ENCODE peak calls at places on chromosomes 16 and 17, in six cellular contexts. I is mucosa of descending colon, A is cardiac muscle cell, P is WERI-Rb-1, V is mesothelial cell of epicardium, M is GM10248. K is an unnamed sample.

GRCh38 chr17:18246880-18247612 is 11.5 kb downstream of the FLII start:
- DNase-seq in I (peak), A (peak), P (peak), V (peak), M (no peak), K (peak)

GRCh38 chr16:17171250-17172143 is 299.3 kb downstream of the XYLT1 start:
- DNase-seq in I (no peak), A (no peak), P (no peak), V (no peak), M (no peak), K (no peak)

GRCh38 chr16:54027126-54027922 is 259.3 kb downstream of the IRX3 start:
- DNase-seq in I (no peak), A (no peak), P (no peak), V (no peak), M (no peak), K (no peak)

GRCh38 chr16:88073201-88073721 is 122.0 kb downstream of the BANP start:
- DNase-seq in I (no peak), A (no peak), P (no peak), V (no peak), M (no peak), K (no peak)

GRCh38 chr16:77531741-77532140 is 96.9 kb upstream of the ADAMTS18 start:
- DNase-seq in I (no peak), A (no peak), P (no peak), V (no peak), M (no peak), K (no peak)

GRCh38 chr17:8138672-8139371 is 13.4 kb downstream of the PER1 start:
- DNase-seq in I (peak), A (peak), P (peak), V (peak), M (peak), K (peak)

GRCh38 chr17:57507828-57508227 is 237.3 kb downstream of the CCDC182 start:
- DNase-seq in I (no peak), A (no peak), P (no peak), V (no peak), M (no peak), K (no peak)

GRCh38 chr17:77490361-77491183 is 349.8 kb downstream of the SEC14L1 start:
- DNase-seq in I (peak), A (no peak), P (no peak), V (no peak), M (no peak), K (no peak)

GRCh38 chr16:27230562-27230991 is 27.3 kb downstream of the KDM8 start:
- DNase-seq in I (peak), A (peak), P (no peak), V (no peak), M (no peak), K (peak)

GRCh38 chr16:12324152-12324551 is 347.6 kb downstream of the SNX29 start:
- DNase-seq in I (no peak), A (no peak), P (no peak), V (no peak), M (no peak), K (no peak)

GRCh38 chr17:49469831-49470568 is 25.1 kb upstream of the NGFR start:
- DNase-seq in I (no peak), A (peak), P (no peak), V (no peak), M (no peak), K (no peak)

GRCh38 chr16:49352923-49353322 is 20.7 kb upstream of the C16orf78 start:
- DNase-seq in I (no peak), A (peak), P (peak), V (no peak), M (no peak), K (no peak)

GRCh38 chr16:13426279-13426678 is 493.7 kb upstream of the ERCC4 start:
- DNase-seq in I (no peak), A (no peak), P (peak), V (no peak), M (no peak), K (no peak)

GRCh38 chr16:19980866-19981265 is 92.8 kb downstream of the GPR139 start:
- DNase-seq in I (no peak), A (peak), P (peak), V (no peak), M (no peak), K (no peak)
- TF ChIP-seq CTCF in I (no peak), A (peak), P (peak), V (peak), M (peak), K (no peak)

DNA sequence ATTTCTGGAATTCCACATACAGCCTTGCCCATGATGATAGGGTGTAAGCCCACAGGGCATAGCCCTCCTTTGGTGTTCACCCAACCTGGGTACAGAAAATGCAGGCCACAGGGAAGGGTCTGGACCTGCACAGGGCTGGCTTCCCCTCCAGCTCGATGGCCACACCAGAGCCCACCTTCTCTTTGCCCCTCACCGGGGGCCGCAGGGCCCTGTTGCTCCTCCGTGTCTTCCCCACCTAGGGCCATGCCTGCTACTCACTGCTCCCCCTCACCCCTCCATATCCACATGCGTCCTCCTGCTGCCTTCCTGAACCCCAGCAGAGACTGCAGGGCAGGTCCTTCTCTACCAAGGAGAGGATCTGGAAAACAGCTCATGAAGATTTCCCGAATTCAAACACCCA is 20.3 kb downstream of the CDIP1 start:
- DNase-seq in I (no peak), A (no peak), P (no peak), V (no peak), M (no peak), K (no peak)
- TF ChIP-seq CTCF in I (no peak), A (no peak), P (no peak), V (no peak), M (no peak), K (no peak)

GRCh38 chr17:29177541-29177870 is 2.7 kb downstream of the MYO18A start:
- DNase-seq in I (no peak), A (no peak), P (no peak), V (no peak), M (no peak), K (no peak)

GRCh38 chr17:29175349-29175748 is 4.8 kb downstream of the MYO18A start:
- DNase-seq in I (no peak), A (no peak), P (no peak), V (no peak), M (no peak), K (no peak)

GRCh38 chr17:29177871-29178749 is 2.1 kb downstream of the MYO18A start:
- DNase-seq in I (peak), A (no peak), P (no peak), V (no peak), M (no peak), K (no peak)

GRCh38 chr17:29178750-29179231 is 1.4 kb downstream of the MYO18A start:
- DNase-seq in I (peak), A (no peak), P (no peak), V (no peak), M (no peak), K (no peak)

DNA sequence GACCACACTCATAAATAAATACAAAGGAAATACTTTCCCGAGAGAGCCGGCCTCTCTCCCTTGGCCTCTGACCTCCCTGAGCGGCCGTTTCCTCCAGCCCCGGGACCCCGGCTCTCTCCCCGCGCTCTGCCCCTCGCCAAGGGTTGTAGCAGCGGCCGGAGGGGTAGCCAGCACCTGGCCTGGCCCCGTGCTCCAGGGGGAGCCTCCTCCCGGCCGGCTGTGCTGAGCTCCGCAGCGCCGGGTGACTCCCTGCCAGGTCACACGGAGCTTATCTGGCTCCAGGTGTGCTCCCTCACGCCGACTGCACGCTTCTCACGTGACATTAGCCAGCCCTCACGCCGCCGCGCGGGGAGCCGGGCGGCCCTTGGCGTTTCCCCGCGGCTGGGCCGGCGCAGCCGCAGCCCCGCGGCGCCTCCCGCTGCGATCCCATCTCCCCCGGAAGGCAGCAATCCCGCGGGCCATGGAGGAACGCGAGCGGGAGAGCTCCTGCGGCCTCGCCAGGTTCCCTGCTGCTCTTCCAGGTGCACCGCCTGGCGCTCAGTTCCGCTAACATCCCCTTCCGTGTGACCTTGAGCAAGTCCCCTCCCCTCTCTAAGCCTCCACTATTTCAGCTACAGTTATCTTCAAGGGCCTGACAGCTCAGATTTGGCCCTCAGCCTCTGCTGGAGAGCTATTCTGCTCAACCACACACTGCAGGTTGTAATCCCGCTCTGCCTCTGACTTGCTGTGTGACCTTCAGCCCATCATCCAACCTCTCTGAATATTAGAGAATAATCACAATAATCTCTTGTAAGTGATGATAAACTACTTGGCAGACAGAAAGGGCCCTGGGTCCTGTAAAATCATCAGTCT is 3.5 kb downstream of the MYO18A start:
- DNase-seq in I (peak), A (peak), P (peak), V (peak), M (peak), K (peak)
- TF ChIP-seq CTCF in I (no peak), A (no peak), P (no peak), V (no peak), M (no peak), K (no peak)

GRCh38 chr17:62601438-62601837 is 26.0 kb upstream of the MRC2 start:
- DNase-seq in I (no peak), A (no peak), P (no peak), V (no peak), M (no peak), K (no peak)
- TF ChIP-seq CTCF in I (no peak), A (peak), P (no peak), V (no peak), M (peak), K (no peak)

GRCh38 chr17:33285413-33285812 is 7.7 kb downstream of the ASIC2 start:
- DNase-seq in I (no peak), A (no peak), P (no peak), V (no peak), M (no peak), K (no peak)
- TF ChIP-seq CTCF in I (no peak), A (no peak), P (no peak), V (no peak), M (no peak), K (no peak)

GRCh38 chr17:60560860-60561257 is 34.8 kb upstream of the APPBP2 start:
- DNase-seq in I (no peak), A (no peak), P (no peak), V (no peak), M (no peak), K (no peak)

GRCh38 chr17:60562421-60562820 is 36.4 kb upstream of the APPBP2 start:
- DNase-seq in I (no peak), A (no peak), P (no peak), V (no peak), M (no peak), K (no peak)

GRCh38 chr17:60559659-60559994 is 33.6 kb upstream of the APPBP2 start:
- DNase-seq in I (no peak), A (no peak), P (no peak), V (no peak), M (no peak), K (no peak)

GRCh38 chr17:60557805-60558204 is 31.8 kb upstream of the APPBP2 start:
- DNase-seq in I (no peak), A (no peak), P (no peak), V (no peak), M (no peak), K (no peak)

GRCh38 chr17:60559995-60560859 is 34.2 kb upstream of the APPBP2 start:
- DNase-seq in I (no peak), A (no peak), P (no peak), V (no peak), M (no peak), K (no peak)
- TF ChIP-seq CTCF in I (no peak), A (no peak), P (no peak), V (no peak), M (no peak), K (no peak)

GRCh38 chr16:22189473-22190168 is 16.5 kb upstream of the EEF2K start:
- DNase-seq in I (peak), A (peak), P (peak), V (peak), M (peak), K (peak)

GRCh38 chr16:22188595-22189442 is 17.3 kb upstream of the EEF2K start:
- DNase-seq in I (peak), A (peak), P (peak), V (peak), M (peak), K (peak)

GRCh38 chr16:22191966-22192260 is 14.2 kb upstream of the EEF2K start:
- DNase-seq in I (no peak), A (peak), P (peak), V (no peak), M (no peak), K (no peak)

GRCh38 chr16:22191089-22191965 is 14.8 kb upstream of the EEF2K start:
- DNase-seq in I (peak), A (peak), P (peak), V (peak), M (peak), K (peak)

GRCh38 chr16:22190169-22191088 is 15.6 kb upstream of the EEF2K start:
- DNase-seq in I (peak), A (peak), P (peak), V (peak), M (peak), K (peak)
- TF ChIP-seq CTCF in I (peak), A (no peak), P (no peak), V (no peak), M (no peak), K (no peak)

DNA sequence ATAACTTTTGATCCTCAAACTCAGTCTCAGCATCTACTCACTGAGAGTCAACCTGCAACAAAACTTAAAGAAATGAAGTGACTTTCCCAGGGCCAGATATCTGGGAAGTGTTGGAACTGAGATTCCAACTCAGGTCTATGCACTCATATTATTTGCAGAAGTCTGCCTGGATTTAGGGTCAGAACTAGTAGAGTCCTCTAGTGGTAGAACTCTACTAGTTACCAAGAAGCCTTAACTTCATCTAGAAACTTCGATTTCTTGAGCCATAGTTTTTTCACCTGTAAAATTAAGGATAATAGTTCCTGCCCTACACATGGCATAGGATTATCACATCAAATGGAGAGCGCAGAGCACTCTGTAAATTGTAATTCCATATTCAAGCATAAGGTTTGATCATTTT is 23.4 kb upstream of the KRT24 start:
- DNase-seq in I (no peak), A (no peak), P (no peak), V (no peak), M (no peak), K (no peak)
- TF ChIP-seq CTCF in I (no peak), A (peak), P (no peak), V (no peak), M (peak), K (no peak)

DNA sequence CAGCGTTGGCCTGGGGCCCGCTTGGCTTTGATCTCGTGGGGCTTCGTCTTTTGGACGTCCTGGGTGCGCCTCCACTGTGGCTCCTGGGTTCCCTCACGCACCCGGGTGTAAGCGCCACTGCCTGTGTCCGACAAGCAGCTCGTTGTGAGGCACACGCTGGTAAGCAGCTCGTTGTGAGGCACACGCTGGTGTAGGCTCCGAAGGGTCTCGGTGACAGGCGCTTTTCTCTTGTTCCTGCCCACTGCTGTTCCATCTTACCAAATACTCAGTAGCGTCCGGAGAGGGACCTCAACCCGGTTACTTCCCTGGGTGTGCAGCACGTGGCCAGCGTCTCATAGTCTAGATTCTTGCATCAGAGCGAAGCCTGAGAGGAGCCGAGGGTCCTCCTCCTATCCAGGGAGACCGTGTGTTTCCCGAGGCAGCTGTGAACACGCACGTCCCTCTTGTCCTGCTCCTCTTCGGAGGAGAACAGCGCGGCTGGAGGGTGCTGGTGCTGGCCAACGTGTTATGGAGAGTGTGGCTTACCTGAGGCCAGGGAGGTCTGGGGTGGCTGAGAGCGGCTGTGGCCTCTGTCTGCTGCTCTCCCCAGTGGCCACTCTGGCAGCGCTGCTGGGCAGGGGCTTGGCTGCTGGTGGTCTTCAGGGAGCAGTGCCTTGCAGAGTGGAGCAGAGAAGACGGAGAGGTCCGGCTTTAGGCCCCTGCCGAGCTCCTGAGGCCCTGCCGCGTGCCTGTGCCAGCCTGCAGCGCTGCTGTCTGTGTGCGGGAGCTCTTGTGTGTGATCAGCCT is 32.1 kb upstream of the ZNF750 start:
- DNase-seq in I (peak), A (no peak), P (no peak), V (no peak), M (no peak), K (no peak)
- TF ChIP-seq CTCF in I (no peak), A (no peak), P (no peak), V (no peak), M (no peak), K (no peak)

GRCh38 chr16:16045879-16046278 is 96.5 kb downstream of the ABCC1 start:
- DNase-seq in I (no peak), A (peak), P (peak), V (no peak), M (no peak), K (no peak)
- TF ChIP-seq CTCF in I (no peak), A (no peak), P (peak), V (no peak), M (no peak), K (no peak)